ENCODE peak calls at places on chromosomes 7 and 10, in ten cellular contexts. C, Y, T, Z, X, W, N, M, K and V are unnamed samples.

GRCh38 chr10:97891497-97892167 is 42.0 kb downstream of the GOLGA7B start:
- DNase-seq in K (no peak), M (no peak), Z (no peak), T (no peak), W (no peak), N (no peak), C (no peak), X (no peak), Y (no peak), V (no peak)

GRCh38 chr10:78386495-78386894 is 352.8 kb downstream of the RPS24 start:
- DNase-seq in M (no peak), K (no peak), X (no peak), N (no peak), W (no peak), T (no peak), Z (no peak), Y (no peak), C (no peak), V (no peak)

GRCh38 chr7:79217468-79217867 is 236.0 kb downstream of the MAGI2 start:
- DNase-seq in N (no peak), Z (no peak), Y (no peak), W (no peak), C (no peak), T (no peak), X (no peak), M (no peak), K (peak; percentile 55), V (no peak)

GRCh38 chr7:88306590-88307048 is at the start of gene STEAP4:
- DNase-seq in Y (peak; percentile 13), M (peak; percentile 40), T (peak; percentile 70), C (peak; percentile 2), N (peak; percentile 70), W (no peak), Z (peak; percentile 79), X (peak; percentile 85), K (peak; percentile 6), V (peak; percentile 88)

GRCh38 chr7:13945670-13946069 is 43.8 kb downstream of the ETV1 start:
- DNase-seq in M (no peak), Z (no peak), X (no peak), K (no peak), W (no peak), T (no peak), N (no peak), C (no peak), Y (no peak), V (no peak)

GRCh38 chr10:119370046-119370770 is 162.8 kb downstream of the GRK5 start:
- DNase-seq in W (no peak), Z (peak; percentile 77), N (peak; percentile 60), Y (peak; percentile 15), C (peak; percentile 95), M (no peak), K (peak; percentile 95), T (no peak), X (peak; percentile 78), V (peak; percentile 56)

GRCh38 chr10:78416031-78416800 is 382.6 kb downstream of the RPS24 start:
- DNase-seq in X (no peak), M (no peak), N (no peak), W (no peak), Z (no peak), C (no peak), T (no peak), K (peak; percentile 95), Y (no peak), V (no peak)

GRCh38 chr10:129730993-129731325 is 233.1 kb downstream of the EBF3 start:
- DNase-seq in Z (no peak), K (no peak), M (no peak), W (no peak), Y (no peak), T (no peak), C (no peak), N (no peak), X (no peak), V (no peak)

GRCh38 chr7:30238721-30239441 is 45.5 kb upstream of the ZNRF2 start:
- DNase-seq in M (no peak), X (peak; percentile 45), K (peak; percentile 49), Z (no peak), W (no peak), Y (peak; percentile 43), N (no peak), T (no peak), C (peak; percentile 6), V (no peak)

GRCh38 chr10:71982269-71983178 is 18.3 kb downstream of the CHST3 start:
- DNase-seq in Z (no peak), M (no peak), C (no peak), K (no peak), Y (no peak), W (no peak), N (no peak), X (no peak), T (no peak), V (no peak)

GRCh38 chr7:157499121-157499834 is 162.5 kb downstream of the DNAJB6 start:
- DNase-seq in N (no peak), M (no peak), T (no peak), K (no peak), C (no peak), Y (no peak), X (no peak), W (no peak), Z (no peak), V (no peak)

GRCh38 chr7:137865764-137866163 is 19.0 kb upstream of the DGKI start:
- DNase-seq in Z (no peak), T (no peak), Y (no peak), W (no peak), X (no peak), N (no peak), K (no peak), M (no peak), C (no peak), V (no peak)

GRCh38 chr10:96863922-96864543 is 31.9 kb downstream of the LCOR start:
- DNase-seq in K (peak; percentile 63), T (no peak), N (no peak), Z (no peak), Y (no peak), X (no peak), M (no peak), C (peak; percentile 77), W (peak; percentile 44), V (no peak)

GRCh38 chr10:7866191-7866590 is 47.9 kb downstream of the TAF3 start:
- DNase-seq in T (no peak), Z (no peak), N (no peak), X (no peak), Y (no peak), W (no peak), M (no peak), C (no peak), K (peak; percentile 31), V (no peak)

GRCh38 chr10:132407243-132407746 is 10.3 kb downstream of the PWWP2B start:
- DNase-seq in W (no peak), K (no peak), M (no peak), N (no peak), C (no peak), T (no peak), Z (peak; percentile 67), X (peak; percentile 29), Y (no peak), V (no peak)